ENCODE peak calls at places on chromosomes 7 and 10, in seven cellular contexts. One of them, this sample, is unnamed.

GRCh38 chr10:51888263-51888662 is 188.9 kb upstream of the CSTF2T start:
- DNase-seq in GM23338: no peak
- DNase-seq in Caco-2: no peak
- DNase-seq in A549: no peak
- DNase-seq in breast epithelium: no peak
- DNase-seq in brain microvascular endothelial cell: no peak
- DNase-seq in epithelial cell of esophagus: no peak
- DNase-seq in this sample: peak; percentile 28

GRCh38 chr7:140877249-140877524 is 47.5 kb downstream of the BRAF start:
- DNase-seq in Caco-2: no peak
- DNase-seq in A549: no peak
- DNase-seq in epithelial cell of esophagus: peak; percentile 4
- DNase-seq in brain microvascular endothelial cell: no peak
- DNase-seq in GM23338: peak; percentile 26
- DNase-seq in breast epithelium: no peak
- DNase-seq in this sample: peak; percentile 6

GRCh38 chr7:154953006-154953684 is 49.8 kb downstream of the PAXIP1 start:
- DNase-seq in Caco-2: no peak
- DNase-seq in breast epithelium: no peak
- DNase-seq in GM23338: peak; percentile 93
- DNase-seq in brain microvascular endothelial cell: peak; percentile 12
- DNase-seq in epithelial cell of esophagus: peak; percentile 63
- DNase-seq in A549: peak; percentile 27
- DNase-seq in this sample: peak; percentile 41

GRCh38 chr7:116981887-116982430 is 28.7 kb downstream of the ST7 start:
- DNase-seq in A549: no peak
- DNase-seq in GM23338: no peak
- DNase-seq in epithelial cell of esophagus: peak; percentile 15
- DNase-seq in brain microvascular endothelial cell: no peak
- DNase-seq in breast epithelium: no peak
- DNase-seq in Caco-2: no peak
- DNase-seq in this sample: no peak

GRCh38 chr10:14971867-14972448 is 12.8 kb downstream of the MEIG1 start:
- DNase-seq in epithelial cell of esophagus: peak; percentile 7
- DNase-seq in breast epithelium: no peak
- DNase-seq in A549: no peak
- DNase-seq in GM23338: peak; percentile 52
- DNase-seq in Caco-2: peak; percentile 63
- DNase-seq in brain microvascular endothelial cell: no peak
- DNase-seq in this sample: peak; percentile 34

GRCh38 chr7:118104812-118105441 is 79.0 kb upstream of the LSM8 start:
- DNase-seq in epithelial cell of esophagus: peak; percentile 58
- DNase-seq in breast epithelium: no peak
- DNase-seq in brain microvascular endothelial cell: no peak
- DNase-seq in A549: no peak
- DNase-seq in Caco-2: no peak
- DNase-seq in GM23338: peak; percentile 31
- DNase-seq in this sample: peak; percentile 18

GRCh38 chr10:121596668-121597503 is 1.4 kb downstream of the FGFR2 start:
- DNase-seq in brain microvascular endothelial cell: no peak
- DNase-seq in breast epithelium: peak; percentile 62
- DNase-seq in GM23338: peak; percentile 95
- DNase-seq in Caco-2: peak; percentile 67
- DNase-seq in A549: no peak
- DNase-seq in epithelial cell of esophagus: peak; percentile 86
- DNase-seq in this sample: no peak

GRCh38 chr10:6669269-6669859 is 89.3 kb upstream of the PRKCQ start:
- DNase-seq in epithelial cell of esophagus: peak; percentile 70
- DNase-seq in GM23338: peak; percentile 77
- DNase-seq in A549: peak; percentile 38
- DNase-seq in brain microvascular endothelial cell: peak; percentile 48
- DNase-seq in Caco-2: no peak
- DNase-seq in breast epithelium: no peak
- DNase-seq in this sample: peak; percentile 79

GRCh38 chr10:72792288-72792687 is 100.3 kb downstream of the MCU start:
- DNase-seq in epithelial cell of esophagus: peak; percentile 8
- DNase-seq in A549: no peak
- DNase-seq in GM23338: peak; percentile 57
- DNase-seq in Caco-2: no peak
- DNase-seq in breast epithelium: no peak
- DNase-seq in brain microvascular endothelial cell: no peak
- DNase-seq in this sample: no peak

GRCh38 chr7:124840435-124840834 is 74.8 kb upstream of the GPR37 start:
- DNase-seq in breast epithelium: no peak
- DNase-seq in brain microvascular endothelial cell: no peak
- DNase-seq in Caco-2: no peak
- DNase-seq in epithelial cell of esophagus: peak; percentile 16
- DNase-seq in GM23338: peak; percentile 43
- DNase-seq in A549: no peak
- DNase-seq in this sample: no peak

GRCh38 chr10:43785252-43785651 is 136.6 kb upstream of the ZNF32 start:
- DNase-seq in brain microvascular endothelial cell: no peak
- DNase-seq in epithelial cell of esophagus: no peak
- DNase-seq in breast epithelium: no peak
- DNase-seq in GM23338: peak; percentile 57
- DNase-seq in A549: no peak
- DNase-seq in Caco-2: no peak
- DNase-seq in this sample: peak; percentile 25

GRCh38 chr10:14565199-14565598 is 209.5 kb downstream of the FAM107B start:
- DNase-seq in GM23338: no peak
- DNase-seq in epithelial cell of esophagus: no peak
- DNase-seq in A549: no peak
- DNase-seq in brain microvascular endothelial cell: no peak
- DNase-seq in Caco-2: no peak
- DNase-seq in breast epithelium: no peak
- DNase-seq in this sample: no peak

GRCh38 chr7:41481353-41481752 is 221.5 kb downstream of the INHBA start:
- DNase-seq in epithelial cell of esophagus: no peak
- DNase-seq in GM23338: no peak
- DNase-seq in breast epithelium: no peak
- DNase-seq in Caco-2: no peak
- DNase-seq in A549: no peak
- DNase-seq in brain microvascular endothelial cell: no peak
- DNase-seq in this sample: peak; percentile 69

GRCh38 chr7:142614116-142614515 is 135.2 kb upstream of the PRSS1 start:
- DNase-seq in GM23338: no peak
- DNase-seq in A549: no peak
- DNase-seq in epithelial cell of esophagus: peak; percentile 6
- DNase-seq in brain microvascular endothelial cell: no peak
- DNase-seq in Caco-2: no peak
- DNase-seq in breast epithelium: no peak
- DNase-seq in this sample: no peak

GRCh38 chr7:39461263-39461662 is 104.9 kb upstream of the YAE1 start:
- DNase-seq in brain microvascular endothelial cell: no peak
- DNase-seq in epithelial cell of esophagus: peak; percentile 20
- DNase-seq in GM23338: no peak
- DNase-seq in A549: no peak
- DNase-seq in Caco-2: no peak
- DNase-seq in breast epithelium: no peak
- DNase-seq in this sample: no peak

GRCh38 chr7:39463252-39463651 is 103.0 kb upstream of the YAE1 start:
- DNase-seq in brain microvascular endothelial cell: no peak
- DNase-seq in breast epithelium: no peak
- DNase-seq in GM23338: no peak
- DNase-seq in epithelial cell of esophagus: no peak
- DNase-seq in Caco-2: no peak
- DNase-seq in A549: no peak
- DNase-seq in this sample: no peak

GRCh38 chr7:39460486-39460885 is 105.7 kb upstream of the YAE1 start:
- DNase-seq in brain microvascular endothelial cell: no peak
- DNase-seq in epithelial cell of esophagus: no peak
- DNase-seq in Caco-2: no peak
- DNase-seq in GM23338: no peak
- DNase-seq in A549: no peak
- DNase-seq in breast epithelium: no peak
- DNase-seq in this sample: no peak

GRCh38 chr7:39465055-39465929 is 100.9 kb upstream of the YAE1 start:
- DNase-seq in A549: peak; percentile 39
- DNase-seq in breast epithelium: peak; percentile 30
- DNase-seq in epithelial cell of esophagus: peak; percentile 74
- DNase-seq in brain microvascular endothelial cell: peak; percentile 60
- DNase-seq in Caco-2: peak; percentile 53
- DNase-seq in GM23338: peak; percentile 91
- DNase-seq in this sample: peak; percentile 75

DNA sequence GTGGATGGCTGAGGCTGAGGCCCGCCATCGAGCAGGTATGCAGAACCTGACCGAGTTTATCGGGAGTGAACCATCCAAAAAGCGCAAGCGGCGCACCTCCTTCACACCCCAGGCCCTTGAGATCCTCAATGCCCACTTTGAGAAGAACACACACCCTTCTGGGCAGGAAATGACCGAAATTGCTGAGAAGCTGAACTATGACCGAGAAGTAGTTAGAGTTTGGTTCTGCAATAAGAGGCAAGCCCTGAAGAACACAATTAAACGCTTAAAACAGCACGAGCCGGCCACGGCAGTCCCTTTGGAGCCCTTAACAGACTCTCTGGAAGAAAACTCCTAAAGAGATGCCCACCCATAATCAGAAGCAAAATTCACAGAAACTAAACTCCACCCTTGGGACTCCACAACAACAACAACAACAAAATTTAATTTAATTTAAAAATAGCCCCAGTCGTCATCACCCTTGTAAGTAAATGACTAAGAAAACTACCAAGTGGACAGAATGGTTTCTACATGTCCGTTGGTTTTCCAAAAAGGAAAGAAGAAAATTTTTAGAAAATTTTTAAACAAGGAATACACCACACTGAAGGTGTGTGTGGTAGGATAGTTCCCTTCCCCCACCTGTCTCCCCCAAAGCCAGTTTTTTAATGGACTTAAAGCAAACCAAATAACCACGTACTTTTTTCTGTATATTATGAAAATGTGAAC is 101.7 kb upstream of the YAE1 start:
- DNase-seq in brain microvascular endothelial cell: no peak
- DNase-seq in breast epithelium: no peak
- DNase-seq in epithelial cell of esophagus: no peak
- DNase-seq in Caco-2: no peak
- DNase-seq in GM23338: no peak
- DNase-seq in A549: no peak
- DNase-seq in this sample: no peak
- H3K4me3 ChIP-seq in brain microvascular endothelial cell: no peak overlapping the region
- H3K4me3 ChIP-seq in breast epithelium: no peak overlapping the region
- H3K4me3 ChIP-seq in epithelial cell of esophagus: no peak overlapping the region
- H3K4me3 ChIP-seq in Caco-2: no peak overlapping the region
- H3K4me3 ChIP-seq in GM23338: no peak overlapping the region
- H3K4me3 ChIP-seq in A549: peak overlapping the region; percentile 28
- H3K4me3 ChIP-seq in this sample: no peak overlapping the region

GRCh38 chr10:132570265-132570664 is 32.7 kb downstream of the INPP5A start:
- DNase-seq in A549: no peak
- DNase-seq in Caco-2: no peak
- DNase-seq in epithelial cell of esophagus: no peak
- DNase-seq in GM23338: no peak
- DNase-seq in breast epithelium: no peak
- DNase-seq in brain microvascular endothelial cell: no peak
- DNase-seq in this sample: no peak

GRCh38 chr10:132570771-132571564 is 33.4 kb downstream of the INPP5A start:
- DNase-seq in brain microvascular endothelial cell: no peak
- DNase-seq in GM23338: no peak
- DNase-seq in epithelial cell of esophagus: peak; percentile 85
- DNase-seq in Caco-2: peak; percentile 30
- DNase-seq in A549: no peak
- DNase-seq in breast epithelium: no peak
- DNase-seq in this sample: no peak

GRCh38 chr10:132574288-132574687 is 36.7 kb downstream of the INPP5A start:
- DNase-seq in Caco-2: no peak
- DNase-seq in GM23338: no peak
- DNase-seq in brain microvascular endothelial cell: no peak
- DNase-seq in breast epithelium: no peak
- DNase-seq in epithelial cell of esophagus: no peak
- DNase-seq in A549: no peak
- DNase-seq in this sample: no peak

GRCh38 chr10:132571565-132572544 is 34.3 kb downstream of the INPP5A start:
- DNase-seq in Caco-2: peak; percentile 50
- DNase-seq in A549: peak; percentile 74
- DNase-seq in breast epithelium: peak; percentile 36
- DNase-seq in epithelial cell of esophagus: peak; percentile 94
- DNase-seq in brain microvascular endothelial cell: peak; percentile 84
- DNase-seq in GM23338: peak; percentile 70
- DNase-seq in this sample: peak; percentile 97

GRCh38 chr10:132572545-132572937 is 35.0 kb downstream of the INPP5A start:
- DNase-seq in epithelial cell of esophagus: peak; percentile 11
- DNase-seq in Caco-2: peak; percentile 30
- DNase-seq in GM23338: no peak
- DNase-seq in brain microvascular endothelial cell: peak; percentile 29
- DNase-seq in A549: peak; percentile 23
- DNase-seq in breast epithelium: no peak
- DNase-seq in this sample: peak; percentile 47
- H3K4me3 ChIP-seq in epithelial cell of esophagus: no peak overlapping the region
- H3K4me3 ChIP-seq in Caco-2: no peak overlapping the region
- H3K4me3 ChIP-seq in GM23338: no peak overlapping the region
- H3K4me3 ChIP-seq in brain microvascular endothelial cell: no peak overlapping the region
- H3K4me3 ChIP-seq in A549: no peak overlapping the region
- H3K4me3 ChIP-seq in breast epithelium: no peak overlapping the region
- H3K4me3 ChIP-seq in this sample: no peak overlapping the region

DNA sequence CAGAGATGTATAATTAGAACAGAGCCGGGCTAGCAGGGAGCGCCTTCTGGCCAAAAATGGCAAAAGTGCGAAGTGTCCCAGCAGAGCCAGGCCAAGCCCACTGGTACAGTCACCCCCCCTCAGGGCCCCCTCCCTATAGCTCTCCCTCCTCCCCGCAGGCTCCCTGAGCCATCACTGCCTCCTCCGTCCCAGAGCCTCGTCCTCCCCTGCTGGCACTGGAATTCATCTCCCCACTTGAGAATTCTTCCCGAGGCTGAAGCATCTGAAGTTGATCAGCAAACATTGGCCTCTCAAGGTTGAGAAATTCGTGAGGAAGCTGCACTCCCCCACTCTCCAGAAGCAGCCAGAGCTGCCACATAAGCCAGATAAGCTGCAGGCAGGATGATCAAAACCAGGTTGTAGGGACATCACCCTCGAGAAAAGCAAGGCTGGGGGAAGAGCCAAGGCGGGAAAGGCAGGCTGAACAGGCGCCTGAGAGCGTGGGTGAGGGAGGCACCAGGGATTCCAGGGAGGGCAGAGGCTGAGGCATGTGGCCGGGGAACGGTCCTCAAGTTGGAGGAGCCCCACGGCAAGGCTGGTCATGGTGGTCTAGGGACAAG is 23.4 kb downstream of the CAMK2G start:
- DNase-seq in brain microvascular endothelial cell: peak; percentile 51
- DNase-seq in A549: no peak
- DNase-seq in Caco-2: no peak
- DNase-seq in epithelial cell of esophagus: no peak
- DNase-seq in GM23338: peak; percentile 43
- DNase-seq in breast epithelium: peak; percentile 28
- DNase-seq in this sample: peak; percentile 86
- H3K4me3 ChIP-seq in brain microvascular endothelial cell: no peak overlapping the region
- H3K4me3 ChIP-seq in A549: no peak overlapping the region
- H3K4me3 ChIP-seq in Caco-2: no peak overlapping the region
- H3K4me3 ChIP-seq in epithelial cell of esophagus: no peak overlapping the region
- H3K4me3 ChIP-seq in GM23338: no peak overlapping the region
- H3K4me3 ChIP-seq in breast epithelium: no peak overlapping the region
- H3K4me3 ChIP-seq in this sample: no peak overlapping the region

GRCh38 chr10:7789390-7789789 is 1.4 kb downstream of the ATP5F1C start:
- DNase-seq in epithelial cell of esophagus: peak; percentile 24
- DNase-seq in breast epithelium: no peak
- DNase-seq in brain microvascular endothelial cell: peak; percentile 43
- DNase-seq in GM23338: no peak
- DNase-seq in Caco-2: no peak
- DNase-seq in A549: no peak
- DNase-seq in this sample: peak; percentile 35
- H3K4me3 ChIP-seq in epithelial cell of esophagus: peak overlapping the region; percentile 88
- H3K4me3 ChIP-seq in breast epithelium: peak overlapping the region; percentile 88
- H3K4me3 ChIP-seq in brain microvascular endothelial cell: peak overlapping the region; percentile 92
- H3K4me3 ChIP-seq in GM23338: peak overlapping the region; percentile 96
- H3K4me3 ChIP-seq in Caco-2: peak overlapping the region; percentile 100
- H3K4me3 ChIP-seq in A549: peak overlapping the region; percentile 99
- H3K4me3 ChIP-seq in this sample: peak overlapping the region; percentile 100